ENCODE peak calls at places on chromosomes 13 and 19, in seven cellular contexts. D, P, T, E, A, R and W are unnamed samples.

GRCh38 chr13:50911051-50911690 is 1.6 kb downstream of the RNASEH2B start:
- DNase-seq in D (no peak), P (no peak), T (peak), E (no peak), A (no peak), R (peak), W (no peak)

GRCh38 chr13:73998631-73999030 is 135.6 kb downstream of the KLF12 start:
- DNase-seq in D (no peak), P (no peak), T (no peak), E (no peak), A (no peak), R (no peak), W (no peak)

GRCh38 chr13:65600702-65601101 is 1629.4 kb downstream of the PCDH9 start:
- DNase-seq in D (no peak), P (no peak), T (peak), E (no peak), A (peak), R (no peak), W (peak)

GRCh38 chr13:99847318-99847750 is 124.2 kb downstream of the ZIC5 start:
- DNase-seq in D (no peak), P (no peak), T (no peak), E (no peak), A (no peak), R (no peak), W (no peak)

GRCh38 chr13:48838193-48839000 is 137.3 kb upstream of the FNDC3A start:
- DNase-seq in D (no peak), P (no peak), T (peak), E (no peak), A (peak), R (no peak), W (peak)

GRCh38 chr19:4015705-4016402 is 8.3 kb downstream of the PIAS4 start:
- DNase-seq in D (no peak), P (no peak), T (no peak), E (no peak), A (no peak), R (no peak), W (no peak)

GRCh38 chr13:76791290-76791664 is 94.9 kb downstream of the KCTD12 start:
- DNase-seq in D (no peak), P (no peak), T (no peak), E (no peak), A (no peak), R (no peak), W (no peak)

GRCh38 chr19:42153606-42154405 is 21.6 kb upstream of the POU2F2 start:
- DNase-seq in D (no peak), P (no peak), T (no peak), E (no peak), A (no peak), R (no peak), W (no peak)

GRCh38 chr19:31085125-31085524 is 264.1 kb downstream of the TSHZ3 start:
- DNase-seq in D (no peak), P (no peak), T (no peak), E (no peak), A (no peak), R (no peak), W (no peak)

GRCh38 chr13:64909184-64909583 is 2321.0 kb downstream of the PCDH9 start:
- DNase-seq in D (no peak), P (no peak), T (no peak), E (no peak), A (no peak), R (no peak), W (no peak)

GRCh38 chr13:46489586-46490023 is 63.4 kb upstream of the LRCH1 start:
- DNase-seq in D (no peak), P (peak), T (peak), E (no peak), A (peak), R (no peak), W (peak)